ENCODE peak calls at places on chromosomes 1 and 21, in seven cellular contexts. E is adrenal gland, Q is iPS DF 6.9, C is esophagus squamous epithelium, X is GM12878, Y is A549, S is aorta. W is an unnamed sample.

GRCh38 chr1:26159113-26160039 is 497 bp downstream of the FAM110D start:
- DNase-seq in E (no peak), Q (no peak), C (no peak), X (no peak), Y (no peak), S (no peak), W (no peak)

GRCh38 chr1:170659404-170660035 is 4.4 kb upstream of the PRRX1 start:
- DNase-seq in E (no peak), Q (no peak), C (no peak), X (no peak), Y (no peak), S (no peak), W (no peak)

GRCh38 chr1:189899686-189900495 is 577.8 kb downstream of the BRINP3 start:
- DNase-seq in E (no peak), Q (no peak), C (no peak), X (no peak), Y (no peak), S (no peak), W (no peak)

GRCh38 chr1:45275054-45275453 is 51.6 kb upstream of the HPDL start:
- DNase-seq in E (no peak), Q (no peak), C (no peak), X (no peak), Y (no peak), S (no peak), W (no peak)

GRCh38 chr1:5962265-5963105 is 29.7 kb downstream of the NPHP4 start:
- DNase-seq in E (no peak), Q (no peak), C (no peak), X (no peak), Y (no peak), S (peak; percentile 56), W (no peak)

GRCh38 chr1:61953790-61954150 is 211.5 kb downstream of the PATJ start:
- DNase-seq in E (no peak), Q (no peak), C (no peak), X (no peak), Y (no peak), S (no peak), W (no peak)

GRCh38 chr1:60637651-60638050 is 444.7 kb upstream of the NFIA start:
- DNase-seq in E (no peak), Q (no peak), C (no peak), X (no peak), Y (no peak), S (no peak), W (no peak)

GRCh38 chr1:59128784-59129227 is 168.1 kb upstream of the FGGY start:
- DNase-seq in E (no peak), Q (no peak), C (no peak), X (no peak), Y (no peak), S (no peak), W (no peak)

GRCh38 chr1:190649553-190649952 is 171.9 kb upstream of the BRINP3 start:
- DNase-seq in E (no peak), Q (no peak), C (no peak), X (no peak), Y (no peak), S (no peak), W (no peak)

GRCh38 chr1:183804382-183804781 is 538 bp upstream of the RGL1 start:
- DNase-seq in E (no peak), Q (no peak), C (no peak), X (no peak), Y (no peak), S (no peak), W (no peak)

GRCh38 chr1:53137729-53138128 is 4.7 kb downstream of the SLC1A7 start:
- DNase-seq in E (no peak), Q (no peak), C (no peak), X (no peak), Y (no peak), S (no peak), W (no peak)

GRCh38 chr21:31921079-31921478 is 48.3 kb downstream of the HUNK start:
- DNase-seq in E (no peak), Q (no peak), C (no peak), X (no peak), Y (no peak), S (no peak), W (no peak)

GRCh38 chr1:222466150-222466865 is 81.6 kb downstream of the HHIPL2 start:
- DNase-seq in E (no peak), Q (no peak), C (no peak), X (no peak), Y (peak; percentile 38), S (no peak), W (no peak)

GRCh38 chr1:26537951-26538352 is 8.4 kb downstream of the RPS6KA1 start:
- DNase-seq in E (peak; percentile 65), Q (no peak), C (no peak), X (no peak), Y (peak; percentile 38), S (no peak), W (no peak)

GRCh38 chr1:18505666-18506065 is 24.9 kb downstream of the KLHDC7A start:
- DNase-seq in E (no peak), Q (no peak), C (no peak), X (no peak), Y (no peak), S (no peak), W (no peak)

GRCh38 chr1:187413770-187414169 is 585.0 kb downstream of the PLA2G4A start:
- DNase-seq in E (no peak), Q (no peak), C (no peak), X (no peak), Y (no peak), S (no peak), W (no peak)

GRCh38 chr1:93690341-93690740 is 8.7 kb upstream of the BCAR3 start:
- DNase-seq in E (no peak), Q (no peak), C (no peak), X (no peak), Y (no peak), S (no peak), W (no peak)
- H3K27ac ChIP-seq in E (no peak overlapping the region), Q (no peak overlapping the region), C (no peak overlapping the region), X (no peak overlapping the region), Y (peak overlapping the region; percentile 84), S (no peak overlapping the region), W (no peak overlapping the region)

DNA sequence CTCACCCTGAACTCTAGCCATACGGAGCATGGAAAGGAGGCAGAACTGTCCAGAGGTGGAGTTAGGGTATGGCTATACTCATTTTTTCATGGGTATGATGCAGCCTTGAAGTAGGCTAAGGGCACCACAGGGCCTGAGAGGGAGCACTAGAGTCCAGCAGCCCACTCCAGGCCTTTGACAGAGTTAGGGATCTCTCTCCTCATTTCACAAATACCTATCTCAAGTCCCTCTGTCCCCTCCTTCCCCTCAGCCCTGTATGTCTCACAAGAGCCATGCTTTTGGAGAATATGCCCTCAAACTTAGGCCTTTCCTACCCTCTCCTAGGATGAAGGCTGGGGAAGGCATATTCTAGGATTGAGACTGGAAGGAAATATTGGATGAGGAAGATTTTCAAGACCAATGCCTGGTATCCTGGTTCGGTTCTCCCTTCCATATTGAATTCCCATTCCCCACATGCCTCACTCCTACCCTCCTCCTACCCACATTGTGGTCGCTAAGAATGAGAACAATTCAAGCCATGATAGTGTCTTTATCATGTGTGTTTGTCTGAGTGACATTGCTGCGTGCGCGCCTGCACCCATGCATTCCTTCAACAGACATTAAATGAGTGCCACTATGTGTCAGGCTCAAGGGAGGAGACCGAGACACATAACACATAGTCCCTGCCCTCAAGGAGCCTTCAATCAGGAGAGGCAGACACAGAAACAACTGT is 2.6 kb upstream of the NECTIN4 start:
- DNase-seq in E (no peak), Q (no peak), C (no peak), X (no peak), Y (no peak), S (no peak), W (no peak)
- H3K9me3 ChIP-seq in E (no peaks in the 10 kb centered on the region), Q (no peaks in the 10 kb centered on the region), C (no peaks in the 10 kb centered on the region), X (no peaks in the 10 kb centered on the region), Y (no peaks in the 10 kb centered on the region), S (no peaks in the 10 kb centered on the region), W (no peaks in the 10 kb centered on the region)

GRCh38 chr1:99007366-99007765 is 2.7 kb upstream of the PLPPR5 start:
- DNase-seq in E (no peak), Q (no peak), C (no peak), X (no peak), Y (no peak), S (no peak), W (no peak)

GRCh38 chr1:99003911-99004269 is 771 bp downstream of the PLPPR5 start:
- DNase-seq in E (no peak), Q (no peak), C (no peak), X (no peak), Y (no peak), S (no peak), W (no peak)

GRCh38 chr1:99004270-99005141 is at the start of gene PLPPR5:
- DNase-seq in E (peak; percentile 53), Q (no peak), C (no peak), X (no peak), Y (no peak), S (peak; percentile 68), W (peak; percentile 19)

GRCh38 chr1:99005537-99005942 is 879 bp upstream of the PLPPR5 start:
- DNase-seq in E (no peak), Q (no peak), C (no peak), X (no peak), Y (no peak), S (no peak), W (no peak)

GRCh38 chr1:99005142-99005491 is 456 bp upstream of the PLPPR5 start:
- DNase-seq in E (no peak), Q (no peak), C (no peak), X (no peak), Y (no peak), S (no peak), W (no peak)
- H3K4me3 ChIP-seq in E (no peak overlapping the region), Q (peak overlapping the region; percentile 93), C (peak overlapping the region; percentile 38), X (no peak overlapping the region), Y (peak overlapping the region; percentile 45), S (peak overlapping the region; percentile 18), W (no peak overlapping the region)

DNA sequence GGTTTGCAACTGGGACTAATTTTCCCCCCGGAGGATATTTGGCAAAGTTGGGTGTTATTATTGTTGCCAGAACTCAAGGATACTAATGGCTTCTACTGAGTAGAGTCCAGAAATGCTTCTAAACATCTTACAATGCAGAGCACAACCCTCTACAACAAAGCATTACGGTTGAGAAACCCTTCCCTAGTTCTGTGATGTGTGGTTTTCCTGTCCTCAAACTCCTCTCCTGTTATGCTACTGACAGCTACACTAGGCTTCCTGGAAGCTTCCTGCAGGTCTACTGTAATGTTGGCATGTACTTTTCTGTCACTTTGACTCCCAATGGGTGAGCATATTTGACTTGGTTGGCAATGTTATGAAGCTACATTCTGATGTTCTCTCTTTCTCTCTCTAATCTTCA is 1656.9 kb downstream of the MRPL39 start:
- DNase-seq in E (no peak), Q (no peak), C (no peak), X (no peak), Y (no peak), S (no peak), W (no peak)
- H3K27ac ChIP-seq in E (no peak overlapping the region), Q (no peak overlapping the region), C (no peak overlapping the region), X (no peak overlapping the region), Y (no peak overlapping the region), S (no peak overlapping the region), W (no peak overlapping the region)

DNA sequence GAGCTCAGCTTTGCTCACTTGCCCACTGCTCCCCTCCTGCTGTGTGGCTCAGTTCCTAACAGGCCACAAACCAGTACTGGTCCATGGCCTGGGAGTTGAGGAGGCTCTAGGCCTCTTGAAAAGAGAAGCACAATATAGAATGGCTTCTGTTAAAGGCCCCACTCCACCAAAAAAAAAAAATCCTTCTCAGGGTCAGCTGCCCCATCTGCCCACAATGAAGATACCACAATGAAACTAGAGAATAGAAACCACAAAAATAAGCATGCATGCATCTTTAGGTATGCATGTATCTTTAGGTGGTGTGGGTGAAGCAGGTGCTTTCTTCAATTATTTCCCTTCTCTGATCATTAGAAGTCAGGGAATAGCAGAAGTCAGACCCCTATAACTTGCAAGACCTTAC is 620.4 kb upstream of the BEND5 start:
- DNase-seq in E (no peak), Q (no peak), C (no peak), X (no peak), Y (no peak), S (no peak), W (no peak)
- H3K9me3 ChIP-seq in E (no peaks in the 10 kb centered on the region), Q (peaks cover 3% of the 10 kb centered on the region), C (no peaks in the 10 kb centered on the region), X (no peaks in the 10 kb centered on the region), Y (no peaks in the 10 kb centered on the region), S (no peaks in the 10 kb centered on the region), W (no peaks in the 10 kb centered on the region)

GRCh38 chr1:69567847-69568434 is at the start of gene LRRC7:
- DNase-seq in E (no peak), Q (no peak), C (no peak), X (no peak), Y (no peak), S (peak; percentile 75), W (no peak)
- H3K4me3 ChIP-seq in E (no peak within 1 kb of the TSS), Q (peak within 1 kb of the TSS; percentile 72), C (peak within 1 kb of the TSS; percentile 54), X (no peak within 1 kb of the TSS), Y (peak within 1 kb of the TSS; percentile 41), S (peak within 1 kb of the TSS; percentile 15), W (no peak within 1 kb of the TSS)

W was measured in CD4-positive, CD25-positive, alpha-beta regulatory T cell.